ENCODE peak calls at places on chromosomes 11 and 22, in five cellular contexts. One of them, this sample, is unnamed.

GRCh38 chr22:30566125-30566524 is 8.3 kb downstream of the GAL3ST1 start:
- DNase-seq in left lung: peak; percentile 3
- DNase-seq in tibial nerve: no peak
- DNase-seq in lower lobe of right lung: no peak
- DNase-seq in heart left ventricle: no peak
- DNase-seq in this sample: no peak

GRCh38 chr11:67303132-67303988 is at the start of gene SSH3:
- DNase-seq in left lung: peak; percentile 98
- DNase-seq in tibial nerve: peak; percentile 75
- DNase-seq in lower lobe of right lung: peak; percentile 92
- DNase-seq in heart left ventricle: peak; percentile 83
- DNase-seq in this sample: peak; percentile 73

GRCh38 chr11:1563697-1564534 is 8.2 kb downstream of the DUSP8 start:
- DNase-seq in left lung: no peak
- DNase-seq in tibial nerve: no peak
- DNase-seq in lower lobe of right lung: no peak
- DNase-seq in heart left ventricle: no peak
- DNase-seq in this sample: no peak

GRCh38 chr11:119029340-119030028 is 1.2 kb downstream of the SLC37A4 start:
- DNase-seq in left lung: no peak
- DNase-seq in tibial nerve: no peak
- DNase-seq in lower lobe of right lung: no peak
- DNase-seq in heart left ventricle: no peak
- DNase-seq in this sample: no peak

GRCh38 chr11:80727315-80727714 is 1286.5 kb upstream of the TENM4 start:
- DNase-seq in left lung: no peak
- DNase-seq in tibial nerve: no peak
- DNase-seq in lower lobe of right lung: no peak
- DNase-seq in heart left ventricle: no peak
- DNase-seq in this sample: no peak

GRCh38 chr11:27672836-27673464 is 27.3 kb downstream of the BDNF start:
- DNase-seq in left lung: no peak
- DNase-seq in tibial nerve: no peak
- DNase-seq in lower lobe of right lung: no peak
- DNase-seq in heart left ventricle: no peak
- DNase-seq in this sample: no peak

GRCh38 chr11:100584201-100584600 is 102.9 kb upstream of the ARHGAP42 start:
- DNase-seq in left lung: no peak
- DNase-seq in tibial nerve: no peak
- DNase-seq in lower lobe of right lung: no peak
- DNase-seq in heart left ventricle: no peak
- DNase-seq in this sample: no peak

GRCh38 chr22:46057762-46058420 is 80.9 kb upstream of the WNT7B start:
- DNase-seq in left lung: peak; percentile 51
- DNase-seq in tibial nerve: peak; percentile 53
- DNase-seq in lower lobe of right lung: peak; percentile 70
- DNase-seq in heart left ventricle: peak; percentile 53
- DNase-seq in this sample: peak; percentile 61

GRCh38 chr11:86670179-86670578 is 2.2 kb downstream of the ME3 start:
- DNase-seq in left lung: no peak
- DNase-seq in tibial nerve: no peak
- DNase-seq in lower lobe of right lung: no peak
- DNase-seq in heart left ventricle: no peak
- DNase-seq in this sample: no peak

GRCh38 chr11:18578975-18579598 is 9.4 kb downstream of the UEVLD start:
- DNase-seq in left lung: no peak
- DNase-seq in tibial nerve: no peak
- DNase-seq in lower lobe of right lung: no peak
- DNase-seq in heart left ventricle: no peak
- DNase-seq in this sample: no peak

GRCh38 chr11:95713428-95713827 is 76.2 kb downstream of the FAM76B start:
- DNase-seq in left lung: no peak
- DNase-seq in tibial nerve: no peak
- DNase-seq in lower lobe of right lung: no peak
- DNase-seq in heart left ventricle: no peak
- DNase-seq in this sample: no peak

GRCh38 chr11:95716266-95716665 is 73.3 kb downstream of the FAM76B start:
- DNase-seq in left lung: no peak
- DNase-seq in tibial nerve: no peak
- DNase-seq in lower lobe of right lung: no peak
- DNase-seq in heart left ventricle: no peak
- DNase-seq in this sample: no peak

GRCh38 chr11:95715777-95716241 is 73.8 kb downstream of the FAM76B start:
- DNase-seq in left lung: no peak
- DNase-seq in tibial nerve: no peak
- DNase-seq in lower lobe of right lung: no peak
- DNase-seq in heart left ventricle: no peak
- DNase-seq in this sample: peak; percentile 63

GRCh38 chr11:95717314-95717713 is 72.3 kb downstream of the FAM76B start:
- DNase-seq in left lung: no peak
- DNase-seq in tibial nerve: no peak
- DNase-seq in lower lobe of right lung: no peak
- DNase-seq in heart left ventricle: no peak
- DNase-seq in this sample: no peak

GRCh38 chr11:95714853-95715776 is 74.5 kb downstream of the FAM76B start:
- DNase-seq in left lung: no peak
- DNase-seq in tibial nerve: no peak
- DNase-seq in lower lobe of right lung: no peak
- DNase-seq in heart left ventricle: no peak
- DNase-seq in this sample: no peak
- H3K4me3 ChIP-seq in left lung: no peak overlapping the region
- H3K4me3 ChIP-seq in tibial nerve: no peak overlapping the region
- H3K4me3 ChIP-seq in lower lobe of right lung: no peak overlapping the region
- H3K4me3 ChIP-seq in heart left ventricle: no peak overlapping the region
- H3K4me3 ChIP-seq in this sample: no peak overlapping the region

GRCh38 chr11:62983536-62984199 is 1.1 kb downstream of the SLC22A6 start:
- DNase-seq in left lung: no peak
- DNase-seq in tibial nerve: no peak
- DNase-seq in lower lobe of right lung: no peak
- DNase-seq in heart left ventricle: no peak
- DNase-seq in this sample: no peak

GRCh38 chr11:62984451-62984991 is at the start of gene SLC22A6:
- DNase-seq in left lung: no peak
- DNase-seq in tibial nerve: no peak
- DNase-seq in lower lobe of right lung: no peak
- DNase-seq in heart left ventricle: no peak
- DNase-seq in this sample: no peak

GRCh38 chr11:62980133-62980760 is 4.5 kb downstream of the SLC22A6 start:
- DNase-seq in left lung: no peak
- DNase-seq in tibial nerve: no peak
- DNase-seq in lower lobe of right lung: no peak
- DNase-seq in heart left ventricle: no peak
- DNase-seq in this sample: no peak

GRCh38 chr11:62985351-62985750 is 584 bp upstream of the SLC22A6 start:
- DNase-seq in left lung: no peak
- DNase-seq in tibial nerve: no peak
- DNase-seq in lower lobe of right lung: no peak
- DNase-seq in heart left ventricle: no peak
- DNase-seq in this sample: no peak

DNA sequence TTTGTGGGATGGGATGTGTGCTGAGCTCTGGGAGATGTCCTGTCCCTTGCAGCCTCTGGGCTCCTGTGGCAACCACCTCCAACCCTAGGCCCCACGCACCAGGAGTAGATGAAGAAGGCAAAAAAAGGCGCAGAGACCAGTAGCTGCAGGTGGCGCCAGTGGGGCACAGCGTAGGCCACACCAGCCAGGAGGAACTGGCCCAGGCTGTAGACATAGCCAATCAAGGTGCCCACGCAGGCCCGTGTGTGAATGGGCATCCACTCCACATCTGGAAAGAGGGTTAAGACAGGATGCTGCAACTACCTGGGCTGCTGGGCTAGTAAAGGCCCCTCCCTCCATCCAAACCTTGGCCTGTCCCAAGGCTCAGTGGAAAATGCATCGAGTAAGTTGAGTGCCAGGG is 3.0 kb downstream of the SLC22A6 start:
- DNase-seq in left lung: no peak
- DNase-seq in tibial nerve: no peak
- DNase-seq in lower lobe of right lung: no peak
- DNase-seq in heart left ventricle: no peak
- DNase-seq in this sample: no peak
- TF ChIP-seq CTCF in left lung: no peak
- TF ChIP-seq CTCF in tibial nerve: no peak
- TF ChIP-seq CTCF in lower lobe of right lung: no peak
- TF ChIP-seq CTCF in heart left ventricle: no peak
- TF ChIP-seq CTCF in this sample: no peak

DNA sequence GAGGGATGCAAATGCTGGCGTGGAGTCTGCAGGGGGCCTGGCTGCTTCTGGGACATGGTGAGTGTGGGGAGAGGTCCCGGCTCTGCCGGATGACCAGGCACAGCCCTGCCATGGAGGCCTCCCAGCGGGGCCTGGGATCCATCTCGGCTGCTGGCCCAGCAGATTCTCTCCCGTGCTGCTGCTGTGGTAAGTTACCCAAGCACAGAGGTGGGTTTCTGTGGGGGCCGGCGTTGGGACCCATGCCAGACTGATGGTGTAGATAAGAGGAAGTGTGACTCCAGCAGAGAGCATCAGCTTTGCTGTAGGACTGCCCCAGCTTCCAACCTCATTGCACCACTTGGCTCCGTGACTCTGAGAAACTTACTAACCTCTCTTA is 147.6 kb upstream of the B3GAT1 start:
- DNase-seq in left lung: no peak
- DNase-seq in tibial nerve: no peak
- DNase-seq in lower lobe of right lung: no peak
- DNase-seq in heart left ventricle: no peak
- DNase-seq in this sample: no peak
- H3K9me3 ChIP-seq in left lung: no peaks in the 10 kb centered on the region
- H3K9me3 ChIP-seq in tibial nerve: no peaks in the 10 kb centered on the region
- H3K9me3 ChIP-seq in lower lobe of right lung: no peaks in the 10 kb centered on the region
- H3K9me3 ChIP-seq in heart left ventricle: no peaks in the 10 kb centered on the region
- H3K9me3 ChIP-seq in this sample: no peaks in the 10 kb centered on the region

DNA sequence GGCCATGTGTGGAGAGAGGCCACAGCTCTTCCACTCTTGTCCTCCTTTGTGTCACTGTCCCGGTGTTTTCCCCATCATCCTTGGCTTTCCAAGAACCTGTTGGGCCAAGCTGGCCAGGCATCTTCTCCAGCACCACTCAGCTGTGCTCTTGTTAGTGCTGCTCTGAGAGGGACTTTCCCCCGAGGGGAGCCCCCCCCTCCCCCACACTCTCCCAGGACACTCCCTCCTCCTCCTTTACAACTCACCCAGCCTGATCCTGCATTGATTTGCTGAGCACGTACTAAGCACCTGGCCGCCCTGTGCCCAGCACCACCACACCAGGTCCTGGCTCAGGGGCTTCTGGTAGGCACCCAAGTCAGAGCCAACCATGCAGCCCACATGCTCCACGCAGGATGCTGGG is 13.2 kb downstream of the TP53AIP1 start:
- DNase-seq in left lung: no peak
- DNase-seq in tibial nerve: no peak
- DNase-seq in lower lobe of right lung: no peak
- DNase-seq in heart left ventricle: no peak
- DNase-seq in this sample: no peak
- H3K4me3 ChIP-seq in left lung: no peak overlapping the region
- H3K4me3 ChIP-seq in tibial nerve: no peak overlapping the region
- H3K4me3 ChIP-seq in lower lobe of right lung: no peak overlapping the region
- H3K4me3 ChIP-seq in heart left ventricle: no peak overlapping the region
- H3K4me3 ChIP-seq in this sample: no peak overlapping the region

DNA sequence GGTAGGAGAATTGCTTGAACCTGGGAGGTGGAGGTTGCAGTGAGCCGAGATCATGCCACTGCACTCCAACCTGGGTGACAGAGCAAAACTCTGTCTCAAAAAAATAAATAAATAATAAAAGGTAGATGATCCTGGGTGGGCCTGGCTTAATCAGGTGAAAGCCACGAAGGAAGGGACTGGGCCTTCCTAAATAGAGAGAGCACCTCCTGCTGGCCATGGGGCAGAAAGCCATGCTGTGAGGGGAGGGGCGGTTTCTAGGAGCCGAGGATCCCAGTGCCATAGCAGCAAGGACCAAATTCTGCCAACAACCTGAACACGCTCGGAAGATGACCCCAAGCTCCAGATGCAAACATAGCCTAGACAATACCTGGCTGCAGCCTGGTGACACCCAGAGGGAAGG is 24.5 kb upstream of the DGKZ start:
- DNase-seq in left lung: no peak
- DNase-seq in tibial nerve: no peak
- DNase-seq in lower lobe of right lung: no peak
- DNase-seq in heart left ventricle: no peak
- DNase-seq in this sample: no peak
- TF ChIP-seq CTCF in left lung: no peak
- TF ChIP-seq CTCF in tibial nerve: no peak
- TF ChIP-seq CTCF in lower lobe of right lung: no peak
- TF ChIP-seq CTCF in heart left ventricle: no peak
- TF ChIP-seq CTCF in this sample: no peak

DNA sequence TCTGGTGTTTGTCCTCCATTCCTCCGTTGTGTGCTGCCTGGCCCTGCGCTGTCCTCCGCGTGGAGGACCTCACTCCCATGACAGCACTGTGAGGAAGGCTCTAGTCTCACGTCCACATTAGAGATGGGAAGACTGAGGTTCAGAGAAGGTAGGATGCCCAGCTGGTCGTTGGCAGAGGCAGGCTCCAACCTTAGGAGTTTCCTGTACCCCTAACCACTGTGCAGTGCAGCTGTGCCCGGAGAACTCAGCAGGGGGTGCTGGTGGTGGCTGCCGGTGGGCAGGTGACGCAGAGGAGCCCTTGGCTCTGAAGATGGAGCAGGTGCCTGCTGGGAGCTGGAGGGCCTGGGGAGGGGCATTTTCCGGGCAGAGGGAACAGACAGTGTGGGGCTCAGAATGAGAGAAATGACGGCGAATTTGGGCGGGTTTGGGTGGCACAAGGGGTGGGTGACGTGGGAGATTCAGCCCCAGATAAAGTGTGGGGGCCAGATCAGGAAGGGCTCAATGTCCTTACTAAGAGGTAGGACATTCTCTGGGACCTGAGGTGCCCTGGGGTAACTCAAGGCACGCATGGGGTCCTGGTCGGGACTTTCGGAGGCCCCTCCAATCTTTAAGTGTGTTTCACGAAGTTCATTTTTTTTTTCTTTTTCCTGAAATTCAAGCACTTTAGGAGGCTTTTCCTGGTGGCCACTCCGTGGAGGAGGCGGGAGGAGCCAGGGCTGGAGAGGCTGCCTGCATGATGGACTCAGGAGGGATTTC is 535.0 kb downstream of the TBC1D22A start:
- DNase-seq in left lung: no peak
- DNase-seq in tibial nerve: no peak
- DNase-seq in lower lobe of right lung: no peak
- DNase-seq in heart left ventricle: no peak
- DNase-seq in this sample: no peak
- H3K9me3 ChIP-seq in left lung: no peaks in the 10 kb centered on the region
- H3K9me3 ChIP-seq in tibial nerve: peaks cover 7% of the 10 kb centered on the region
- H3K9me3 ChIP-seq in lower lobe of right lung: no peaks in the 10 kb centered on the region
- H3K9me3 ChIP-seq in heart left ventricle: no peaks in the 10 kb centered on the region
- H3K9me3 ChIP-seq in this sample: no peaks in the 10 kb centered on the region

This sample was measured in breast epithelium.